ENCODE peak calls at places on chromosomes 6 and 20, in six cellular contexts. P, G, K, Y, A and F are unnamed samples.

GRCh38 chr20:37534401-37535157 is 6.9 kb upstream of the BLCAP start:
- DNase-seq in P (no peak), Y (peak; percentile 75), K (no peak), A (peak; percentile 90), G (peak; percentile 75), F (peak; percentile 81)

GRCh38 chr20:36181934-36182603 is 27.5 kb downstream of the EPB41L1 start:
- DNase-seq in P (no peak), Y (no peak), A (peak; percentile 83), G (no peak), K (no peak), F (peak; percentile 68)

GRCh38 chr6:155472886-155473285 is 17.2 kb upstream of the NOX3 start:
- DNase-seq in Y (no peak), A (no peak), P (no peak), G (no peak), K (no peak), F (no peak)

GRCh38 chr6:26576929-26577719 is 19.6 kb upstream of the ABT1 start:
- DNase-seq in Y (no peak), P (no peak), K (peak; percentile 65), G (peak; percentile 78), A (peak; percentile 91), F (peak; percentile 86)

GRCh38 chr20:43749734-43750294 is 23.0 kb upstream of the GTSF1L start:
- DNase-seq in A (peak; percentile 84), P (no peak), K (peak; percentile 89), G (peak; percentile 57), Y (peak; percentile 49), F (peak; percentile 47)

GRCh38 chr6:47714802-47715201 is 16.4 kb downstream of the ADGRF4 start:
- DNase-seq in P (no peak), G (no peak), Y (no peak), A (no peak), K (no peak), F (no peak)

GRCh38 chr20:60057866-60058807 is 99.9 kb downstream of the CDH26 start:
- DNase-seq in G (no peak), K (peak; percentile 73), A (peak; percentile 53), P (peak; percentile 93), Y (no peak), F (no peak)

GRCh38 chr6:18302561-18303439 is 38.5 kb upstream of the DEK start:
- DNase-seq in Y (no peak), K (no peak), A (peak; percentile 13), P (no peak), G (no peak), F (no peak)

GRCh38 chr6:110468696-110469095 is 7.7 kb downstream of the SLC22A16 start:
- DNase-seq in K (no peak), G (no peak), P (no peak), Y (no peak), A (no peak), F (no peak)

GRCh38 chr6:39852324-39852723 is 60.1 kb downstream of the DAAM2 start:
- DNase-seq in A (no peak), P (no peak), K (no peak), Y (no peak), G (no peak), F (no peak)
- TF ChIP-seq CTCF in A (no peak), P (no peak), K (no peak), Y (no peak), G (no peak), F (no peak)

DNA sequence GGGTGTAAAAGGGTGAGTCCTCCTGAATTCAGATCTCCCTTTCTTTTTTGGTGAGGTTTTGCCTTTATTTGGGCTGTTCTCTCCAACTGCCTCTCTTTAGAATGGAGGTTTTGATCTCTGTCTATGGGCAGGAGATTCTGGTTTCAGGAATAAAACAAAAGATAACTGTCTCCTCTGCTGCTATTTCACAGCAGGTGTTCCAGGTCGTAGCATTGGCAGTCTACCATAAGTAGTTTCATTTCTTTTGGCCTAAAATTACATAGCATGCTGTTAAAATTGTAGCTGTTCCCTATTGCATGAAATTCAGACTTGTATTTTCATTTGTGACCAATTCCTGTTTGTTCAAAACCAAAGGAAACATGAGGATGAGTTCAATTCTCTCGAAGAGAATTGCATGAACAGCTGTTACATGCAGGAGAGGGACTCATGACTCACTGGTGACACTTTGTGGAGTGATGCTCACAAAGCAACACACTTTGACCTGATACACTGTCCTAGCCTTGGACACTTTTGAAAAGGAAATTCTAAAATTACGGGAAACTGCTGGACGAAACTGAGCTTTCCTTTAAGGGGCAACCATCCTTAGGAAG is 76.8 kb upstream of the SIRPG start:
- DNase-seq in P (no peak), Y (no peak), A (peak; percentile 8), K (no peak), G (peak; percentile 36), F (peak; percentile 34)
- TF ChIP-seq CTCF in P (no peak), Y (no peak), A (no peak), K (peak; percentile 30), G (peak; percentile 54), F (peak; percentile 33)

GRCh38 chr6:35428421-35429149 is 23.6 kb upstream of the FANCE start:
- DNase-seq in P (no peak), K (no peak), G (no peak), A (peak; percentile 44), Y (no peak), F (no peak)
- TF ChIP-seq CTCF in P (no peak), K (no peak), G (no peak), A (no peak), Y (no peak), F (peak; percentile 17)

GRCh38 chr6:5130135-5130866 is 45.2 kb downstream of the PPP1R3G start:
- DNase-seq in P (no peak), G (no peak), K (no peak), A (no peak), Y (no peak), F (no peak)
- TF ChIP-seq CTCF in P (no peak), G (no peak), K (no peak), A (no peak), Y (no peak), F (no peak)

DNA sequence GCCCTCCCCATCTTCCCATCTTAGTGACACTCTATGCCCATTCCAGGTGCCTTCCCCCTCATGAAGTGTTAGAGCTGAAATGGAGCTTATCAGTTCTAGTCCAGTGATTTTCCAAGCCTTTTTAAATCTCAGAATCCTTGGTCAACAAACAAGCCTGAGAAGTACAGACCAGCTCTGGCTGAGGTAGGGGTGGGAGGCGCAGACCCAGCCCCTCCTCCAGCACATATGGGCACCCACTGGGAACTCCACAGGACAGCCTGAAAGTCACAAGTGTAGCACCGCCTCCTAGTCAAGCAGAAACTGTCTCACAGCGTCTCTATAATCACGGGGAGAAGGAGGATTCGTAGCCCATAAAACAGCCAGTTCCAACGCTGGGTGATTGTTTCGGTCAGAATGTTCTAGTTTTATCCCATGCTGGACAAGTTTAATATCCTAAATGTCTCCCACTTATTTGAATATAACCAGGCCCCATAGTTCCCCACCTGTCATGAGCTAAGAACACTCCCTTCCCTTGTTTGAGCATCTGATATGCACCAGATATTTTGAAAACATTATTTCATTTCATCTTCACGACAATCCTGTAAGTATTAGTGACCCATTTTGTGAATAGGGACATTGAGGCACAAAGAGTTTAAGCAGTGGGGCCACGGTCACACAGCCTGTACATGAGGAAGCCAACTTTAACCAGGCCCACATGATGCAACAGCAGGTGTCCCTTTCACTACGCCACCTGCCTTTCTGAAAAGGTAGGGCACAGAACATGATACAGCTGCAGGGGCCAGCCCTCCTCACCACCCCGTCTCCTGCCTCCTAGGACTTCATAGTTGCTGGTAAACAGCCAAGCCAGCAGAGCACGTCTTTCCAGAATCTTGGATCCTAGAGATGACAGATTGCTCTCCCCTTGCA is 40.1 kb downstream of the TRAF3IP2 start:
- DNase-seq in P (no peak), K (no peak), A (no peak), G (no peak), Y (no peak), F (no peak)
- TF ChIP-seq CTCF in P (no peak), K (no peak), A (no peak), G (peak; percentile 46), Y (no peak), F (peak; percentile 41)

GRCh38 chr20:32779500-32780215 is 17.5 kb downstream of the DNMT3B start:
- DNase-seq in A (no peak), P (no peak), Y (no peak), G (no peak), K (no peak), F (no peak)
- TF ChIP-seq CTCF in A (no peak), P (no peak), Y (no peak), G (no peak), K (no peak), F (no peak)

GRCh38 chr6:131132360-131132759 is 2.9 kb upstream of the AKAP7 start:
- DNase-seq in K (no peak), G (no peak), Y (no peak), P (no peak), A (no peak), F (no peak)
- TF ChIP-seq CTCF in K (no peak), G (no peak), Y (no peak), P (no peak), A (no peak), F (no peak)

DNA sequence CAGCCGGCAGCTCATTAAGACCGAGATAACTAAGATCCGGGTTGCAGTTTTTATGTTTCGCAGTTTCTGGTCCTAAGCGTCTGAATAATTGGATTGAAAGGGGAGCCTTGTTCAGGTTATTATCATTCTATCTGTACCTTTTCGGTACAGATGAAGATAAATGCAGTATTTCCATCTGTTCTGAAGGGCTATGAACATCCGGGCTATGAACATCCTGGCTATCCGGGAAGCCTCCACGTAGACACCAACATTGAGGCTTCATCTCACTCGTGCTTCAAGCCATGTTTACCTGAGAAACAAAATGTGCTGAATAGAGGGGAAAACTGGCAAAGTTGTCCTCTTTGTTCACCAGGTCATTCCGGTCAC is 399 bp upstream of the REPS1 start:
- DNase-seq in A (no peak), K (no peak), G (no peak), Y (no peak), P (no peak), F (no peak)
- TF ChIP-seq CTCF in A (no peak), K (no peak), G (no peak), Y (no peak), P (no peak), F (peak; percentile 71)